ENCODE peak calls at places on chromosomes 7 and 10, in nine cellular contexts. W is NK-92 treated with Interleukin-12 subunit alpha and Interleukin-12 subunit beta, amount 100 ng/mL, for 24 hours; Q is T-helper 1 cell; X is HCT116; H is pulmonary artery endothelial cell; Y is posterior cingulate gyrus; M is Daoy; S is bronchial epithelial cell; C is EH. J is an unnamed sample.

GRCh38 chr10:1425886-1426285 is 311.4 kb downstream of the ADARB2 start:
- DNase-seq in W (no peak), Q (no peak), X (no peak), H (no peak), Y (no peak), M (no peak), S (no peak), C (no peak), J (no peak)

GRCh38 chr7:12321248-12321647 is 82.4 kb downstream of the VWDE start:
- DNase-seq in W (no peak), Q (no peak), X (no peak), H (no peak), Y (no peak), M (no peak), S (no peak), C (no peak), J (no peak)

GRCh38 chr7:90298145-90299038 is 22.7 kb downstream of the FAM237B start:
- DNase-seq in W (no peak), Q (no peak), X (peak; percentile 29), H (peak; percentile 45), Y (no peak), M (peak; percentile 59), S (peak; percentile 83), C (peak; percentile 70), J (no peak)

GRCh38 chr7:77335581-77335980 is 80.6 kb downstream of the GSAP start:
- DNase-seq in W (no peak), Q (no peak), X (no peak), H (no peak), Y (no peak), M (no peak), S (no peak), C (no peak), J (no peak)

GRCh38 chr7:30931927-30932540 is 20.4 kb downstream of the AQP1 start:
- DNase-seq in W (no peak), Q (no peak), X (no peak), H (no peak), Y (no peak), M (no peak), S (no peak), C (no peak), J (no peak)

GRCh38 chr7:1548438-1548831 is 7.6 kb downstream of the TMEM184A start:
- DNase-seq in W (no peak), Q (no peak), X (no peak), H (no peak), Y (no peak), M (no peak), S (no peak), C (no peak), J (no peak)

GRCh38 chr10:95814011-95814727 is 58.2 kb downstream of the ENTPD1 start:
- DNase-seq in W (no peak), Q (no peak), X (no peak), H (peak; percentile 69), Y (no peak), M (peak; percentile 66), S (peak; percentile 49), C (peak; percentile 95), J (no peak)

GRCh38 chr10:102422586-102423129 is 2.0 kb downstream of the FBXL15 start:
- DNase-seq in W (peak; percentile 40), Q (no peak), X (peak; percentile 86), H (no peak), Y (peak; percentile 79), M (peak; percentile 54), S (peak; percentile 61), C (peak; percentile 74), J (peak; percentile 72)

GRCh38 chr7:25894002-25894901 is 257.7 kb upstream of the NFE2L3 start:
- DNase-seq in W (no peak), Q (no peak), X (peak; percentile 61), H (no peak), Y (no peak), M (peak; percentile 80), S (peak; percentile 87), C (peak; percentile 26), J (no peak)

GRCh38 chr7:112929411-112929810 is 139.2 kb upstream of the TMEM168 start:
- DNase-seq in W (no peak), Q (no peak), X (no peak), H (no peak), Y (no peak), M (no peak), S (no peak), C (peak; percentile 10), J (no peak)

GRCh38 chr7:36265720-36266119 is 112.7 kb downstream of the EEPD1 start:
- DNase-seq in W (no peak), Q (no peak), X (no peak), H (no peak), Y (no peak), M (no peak), S (peak; percentile 25), C (peak; percentile 14), J (no peak)

J was measured in CMK.